ENCODE peak calls at places on chromosomes 12 and 14, in nine cellular contexts. Z is neural progenitor cell; J is right lobe of liver; X is fibroblast of lung; I is stimulated activated CD8-positive, alpha-beta memory T cell treated with anti-CD3 and anti-CD28 coated beads, Interleukin-15, amount 100 ng/mL, for 48 hours; M is ACHN; O is fibroblast of pulmonary artery; N is stimulated activated CD4-positive, alpha-beta T cell treated with anti-CD3 and anti-CD28 coated beads, TNF-alpha, amount 100 ng/mL, for 1 hour; A is GM04504. E is an unnamed sample.
A peak's percentile ranks its signal among the peaks of the same experiment; 100 is the strongest.

GRCh38 chr12:110183386-110183785 is 59.2 kb downstream of the IFT81 start:
- DNase-seq in Z (no peak), J (no peak), X (no peak), I (no peak), M (no peak), O (no peak), N (no peak), A (no peak), E (peak; percentile 81)

GRCh38 chr12:85621041-85621440 is 215.2 kb downstream of the RASSF9 start:
- DNase-seq in Z (no peak), J (no peak), X (no peak), I (no peak), M (no peak), O (no peak), N (no peak), A (no peak), E (no peak)

GRCh38 chr12:15772405-15773018 is 16.7 kb downstream of the EPS8 start:
- DNase-seq in Z (peak; percentile 39), J (no peak), X (peak; percentile 35), I (no peak), M (peak; percentile 62), O (peak; percentile 47), N (no peak), A (no peak), E (peak; percentile 31)

GRCh38 chr12:108641446-108642268 is 8.0 kb upstream of the SELPLG start:
- DNase-seq in Z (no peak), J (no peak), X (no peak), I (no peak), M (no peak), O (no peak), N (no peak), A (no peak), E (no peak)

GRCh38 chr12:25135531-25136154 is 59.3 kb downstream of the DNAI7 start:
- DNase-seq in Z (peak; percentile 28), J (no peak), X (no peak), I (no peak), M (no peak), O (no peak), N (no peak), A (no peak), E (no peak)

GRCh38 chr12:90058721-90059120 is 350.1 kb upstream of the ATP2B1 start:
- DNase-seq in Z (no peak), J (no peak), X (peak; percentile 89), I (no peak), M (no peak), O (peak; percentile 91), N (no peak), A (peak; percentile 74), E (no peak)

GRCh38 chr12:52130695-52131094 is 51.2 kb downstream of the SMIM41 start:
- DNase-seq in Z (no peak), J (no peak), X (no peak), I (no peak), M (no peak), O (no peak), N (no peak), A (no peak), E (no peak)

GRCh38 chr12:47652491-47653234 is 53.2 kb downstream of the RPAP3 start:
- DNase-seq in Z (no peak), J (no peak), X (no peak), I (no peak), M (no peak), O (no peak), N (no peak), A (no peak), E (peak; percentile 7)

GRCh38 chr14:84085493-84085892 is 1444.5 kb upstream of the FLRT2 start:
- DNase-seq in Z (no peak), J (no peak), X (no peak), I (no peak), M (no peak), O (no peak), N (no peak), A (no peak), E (no peak)

GRCh38 chr12:130978785-130979184 is 25.1 kb downstream of the ADGRD1 start:
- DNase-seq in Z (no peak), J (no peak), X (no peak), I (no peak), M (no peak), O (no peak), N (no peak), A (no peak), E (no peak)

GRCh38 chr12:116456683-116457082 is 102.5 kb upstream of the MAP1LC3B2 start:
- DNase-seq in Z (no peak), J (no peak), X (no peak), I (no peak), M (no peak), O (peak; percentile 29), N (no peak), A (no peak), E (no peak)

GRCh38 chr14:68541128-68541896 is 251.6 kb downstream of the ZFP36L1 start:
- DNase-seq in Z (no peak), J (no peak), X (no peak), I (no peak), M (no peak), O (no peak), N (no peak), A (no peak), E (no peak)

GRCh38 chr12:18339633-18340032 is 78.3 kb downstream of the PIK3C2G start:
- DNase-seq in Z (no peak), J (no peak), X (no peak), I (no peak), M (no peak), O (no peak), N (no peak), A (no peak), E (no peak)

GRCh38 chr14:22824711-22825359 is 4.9 kb upstream of the MRPL52 start:
- DNase-seq in Z (no peak), J (no peak), X (peak; percentile 98), I (no peak), M (peak; percentile 87), O (peak; percentile 95), N (no peak), A (peak; percentile 89), E (no peak)

GRCh38 chr14:72518809-72519377 is 375.0 kb downstream of the DPF3 start:
- DNase-seq in Z (no peak), J (no peak), X (peak; percentile 59), I (peak; percentile 27), M (no peak), O (no peak), N (no peak), A (no peak), E (no peak)

GRCh38 chr14:59870277-59871165 is at the start of gene RTN1:
- DNase-seq in Z (peak; percentile 87), J (peak; percentile 51), X (peak; percentile 55), I (no peak), M (peak; percentile 29), O (peak; percentile 31), N (no peak), A (peak; percentile 6), E (peak; percentile 86)

GRCh38 chr12:89494411-89495231 is 30.0 kb downstream of the GALNT4 start:
- DNase-seq in Z (no peak), J (no peak), X (peak; percentile 55), I (peak; percentile 36), M (no peak), O (no peak), N (no peak), A (peak; percentile 13), E (peak; percentile 63)

GRCh38 chr12:74619886-74620285 is 82.3 kb downstream of the ATXN7L3B start:
- DNase-seq in Z (no peak), J (no peak), X (no peak), I (no peak), M (no peak), O (no peak), N (no peak), A (no peak), E (no peak)